ENCODE peak calls at places on chromosomes 13 and 19, in six cellular contexts. H is H9, J is IMR-90, W is trophoblast cell, X is astrocyte, G is fibroblast of lung. O is an unnamed sample. For H3K27me3 and H3K4me1, the result is how much of the 10 kb centered on the place peaks cover.

GRCh38 chr19:18775586-18776287 is 15.4 kb downstream of the COMP start:
- DNase-seq in X (peak), G (peak), W (no peak), H (no peak), J (peak), O (no peak)

GRCh38 chr13:112970552-112971287 is 1.7 kb downstream of the MCF2L start:
- DNase-seq in W (no peak), J (no peak), H (no peak), X (no peak), G (no peak), O (no peak)

GRCh38 chr19:7781157-7781556 is 18.1 kb downstream of the CLEC4M start:
- DNase-seq in H (no peak), W (peak), G (no peak), J (no peak), X (no peak), O (no peak)

GRCh38 chr19:10091892-10092641 is 6.0 kb downstream of the SHFL start:
- DNase-seq in W (no peak), X (no peak), J (no peak), G (no peak), H (no peak), O (no peak)

GRCh38 chr13:98371624-98372023 is 194.6 kb upstream of the RNF113B start:
- DNase-seq in H (no peak), W (no peak), G (no peak), X (no peak), J (no peak), O (no peak)

GRCh38 chr13:86554066-86554465 is 754.8 kb upstream of the SLITRK6 start:
- DNase-seq in G (no peak), X (no peak), H (no peak), J (no peak), W (no peak), O (no peak)

GRCh38 chr13:27288397-27288796 is 17.8 kb downstream of the RASL11A start:
- DNase-seq in H (peak), G (no peak), W (no peak), J (no peak), X (no peak), O (no peak)

GRCh38 chr13:113548778-113549621 is 35.6 kb upstream of the TFDP1 start:
- DNase-seq in G (no peak), W (peak), H (no peak), X (no peak), J (no peak), O (no peak)

GRCh38 chr13:75366380-75367280 is 115.3 kb downstream of the TBC1D4 start:
- DNase-seq in H (no peak), J (no peak), X (no peak), W (no peak), G (no peak), O (no peak)

GRCh38 chr13:75870397-75870801 is 234.3 kb downstream of the LMO7 start:
- DNase-seq in H (no peak), X (no peak), W (peak), G (peak), J (peak), O (peak)

GRCh38 chr19:47699360-47699917 is 13.8 kb upstream of the EHD2 start:
- DNase-seq in W (peak), H (peak), J (peak), G (no peak), X (no peak), O (peak)

GRCh38 chr13:43331676-43332075 is 308.3 kb downstream of the DNAJC15 start:
- DNase-seq in W (no peak), G (peak), J (peak), X (peak), H (no peak), O (peak)

GRCh38 chr13:42847891-42848663 is 66.7 kb downstream of the FAM216B start:
- DNase-seq in X (no peak), H (no peak), W (no peak), G (no peak), J (peak), O (no peak)

GRCh38 chr13:100443998-100444328 is 144.6 kb downstream of the GGACT start:
- DNase-seq in X (no peak), G (no peak), H (no peak), J (no peak), W (no peak), O (no peak)

GRCh38 chr19:35414442-35414841 is 33.6 kb upstream of the FFAR2 start:
- DNase-seq in H (no peak), W (no peak), J (no peak), X (no peak), G (no peak), O (no peak)

GRCh38 chr19:4579389-4579788 is 19.9 kb upstream of the SEMA6B start:
- DNase-seq in X (no peak), W (no peak), J (no peak), G (no peak), H (no peak), O (no peak)

GRCh38 chr13:27450921-27451461 is 627 bp upstream of the MTIF3 start:
- DNase-seq in J (peak), X (peak), W (peak), H (no peak), G (peak), O (peak)

GRCh38 chr19:19459099-19459498 is 53.6 kb downstream of the GATAD2A start:
- DNase-seq in W (no peak), J (peak), H (no peak), X (peak), G (peak), O (no peak)

GRCh38 chr13:73090116-73090811 is 31.5 kb downstream of the KLF5 start:
- DNase-seq in X (peak), J (peak), G (peak), W (peak), H (peak), O (peak)

GRCh38 chr19:13155472-13156284 is 5.5 kb downstream of the IER2 start:
- DNase-seq in J (peak), G (peak), X (peak), W (peak), H (peak), O (peak)

GRCh38 chr19:6424190-6424938 is at the start of gene KHSRP:
- DNase-seq in H (no peak), G (no peak), X (no peak), W (no peak), J (no peak), O (peak)

GRCh38 chr13:40398060-40398459 is 268.4 kb downstream of the FOXO1 start:
- DNase-seq in W (no peak), J (no peak), H (no peak), G (no peak), X (no peak), O (no peak)

GRCh38 chr19:45472557-45473365 is 5.0 kb downstream of the FOSB start:
- DNase-seq in J (no peak), W (peak), H (no peak), X (no peak), G (no peak), O (peak)

GRCh38 chr13:110600261-110600819 is 15.0 kb upstream of the NAXD start:
- DNase-seq in H (no peak), W (peak), J (no peak), X (no peak), G (no peak), O (no peak)
- H3K4me2 ChIP-seq in H (no peak), W (peak), J (no peak), X (no peak), G (no peak), O (peak)

GRCh38 chr19:50490411-50490811 is 13.8 kb upstream of the GARIN5A start:
- DNase-seq in W (no peak), G (no peak), H (peak), J (no peak), X (no peak), O (no peak)

GRCh38 chr19:50490991-50491472 is 14.4 kb upstream of the GARIN5A start:
- DNase-seq in W (no peak), X (no peak), J (no peak), H (peak), G (no peak), O (no peak)

GRCh38 chr19:50486823-50487515 is 10.3 kb upstream of the GARIN5A start:
- DNase-seq in H (peak), W (no peak), G (peak), J (peak), X (no peak), O (no peak)

GRCh38 chr19:50489461-50490011 is 12.9 kb upstream of the GARIN5A start:
- DNase-seq in W (no peak), X (no peak), G (no peak), J (no peak), H (peak), O (no peak)

DNA sequence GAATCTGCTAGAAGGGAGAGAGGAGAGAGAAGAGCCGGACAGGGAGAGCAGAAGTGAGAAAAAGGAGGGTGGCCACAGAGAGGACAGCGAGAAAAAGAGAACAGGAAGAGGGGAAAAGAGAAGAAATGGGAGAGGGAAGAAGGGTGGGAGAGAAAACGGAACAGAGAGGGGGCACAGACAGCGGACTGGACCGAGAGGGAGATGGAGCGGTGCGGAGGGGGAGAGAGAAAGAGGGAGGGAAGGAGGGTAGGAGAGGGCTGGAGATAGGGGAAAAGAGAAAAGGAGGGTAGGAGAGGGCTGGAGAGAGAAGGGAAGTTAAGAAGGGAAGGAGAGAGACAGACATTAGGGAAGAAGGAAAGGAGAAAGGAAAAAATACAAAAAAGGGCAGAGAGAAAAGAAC is 12.1 kb upstream of the GARIN5A start:
- DNase-seq in J (no peak), H (no peak), X (no peak), W (no peak), G (no peak), O (no peak)
- H3K27me3 ChIP-seq in J (under half), H (under half), X (under half), W (under half), G (under half), O (under half)

DNA sequence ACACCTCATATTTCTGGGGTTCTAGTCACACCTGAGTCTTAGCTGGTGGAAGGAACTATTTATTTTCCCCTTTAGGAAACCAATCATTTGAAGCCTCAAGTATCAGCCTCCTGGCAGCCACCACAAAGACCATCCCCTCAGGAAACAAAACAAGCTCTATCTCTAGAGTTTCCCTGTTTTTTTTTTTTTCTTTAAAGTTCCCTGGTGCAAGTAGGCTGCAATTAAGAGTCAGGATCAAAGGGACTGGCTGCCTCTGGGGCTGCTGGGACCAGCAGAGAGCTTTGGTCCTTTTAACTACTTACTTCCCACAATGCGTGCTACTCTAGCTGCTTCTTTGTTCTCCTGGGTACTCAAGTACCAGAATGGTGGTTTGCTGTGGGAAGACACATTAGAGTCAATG is 11.4 kb downstream of the MBNL2 start:
- DNase-seq in J (no peak), X (no peak), G (no peak), W (no peak), H (no peak), O (peak)
- H3K4me1 ChIP-seq in J (under half), X (under half), G (under half), W (under half), H (under half), O (under half)

DNA sequence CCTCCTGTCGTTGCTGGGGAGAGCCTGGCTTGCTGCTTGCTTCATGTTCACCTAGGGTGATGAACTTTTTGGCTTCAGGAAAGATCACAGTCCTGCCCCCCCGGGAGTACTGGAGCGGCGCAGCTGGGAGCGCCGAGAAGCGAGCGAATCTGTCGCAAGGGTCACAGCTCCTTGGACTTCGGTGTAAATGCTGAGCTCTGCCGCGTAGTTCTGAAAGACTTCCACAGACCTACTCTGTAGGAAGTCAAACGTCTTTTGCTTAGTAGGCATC is 2.7 kb downstream of the ING1 start:
- DNase-seq in X (no peak), G (peak), J (no peak), W (peak), H (no peak), O (peak)
- H3K4me2 ChIP-seq in X (peak), G (peak), J (peak), W (peak), H (peak), O (peak)

O was measured in hepatocyte.